ENCODE peak calls at places on chromosomes 1 and 21, in nine cellular contexts. One of them, this sample, is unnamed.

GRCh38 chr1:36400825-36401601 is 3.3 kb upstream of the LSM10 start:
- DNase-seq in tibial nerve: peak
- DNase-seq in MCF 10A: no peak
- DNase-seq in BE2C: peak
- DNase-seq in CD4-positive, alpha-beta T cell: no peak
- DNase-seq in fibroblast of lung: no peak
- DNase-seq in psoas muscle: peak
- DNase-seq in GM13976: peak
- DNase-seq in MM.1S: peak
- DNase-seq in this sample: peak

GRCh38 chr1:152188673-152189591 is 29.9 kb upstream of the RPTN start:
- DNase-seq in fibroblast of lung: peak
- DNase-seq in MCF 10A: peak
- DNase-seq in GM13976: peak
- DNase-seq in tibial nerve: peak
- DNase-seq in BE2C: peak
- DNase-seq in CD4-positive, alpha-beta T cell: peak
- DNase-seq in psoas muscle: peak
- DNase-seq in MM.1S: peak
- DNase-seq in this sample: peak

GRCh38 chr1:5370321-5370720 is 621.9 kb downstream of the NPHP4 start:
- DNase-seq in BE2C: no peak
- DNase-seq in MM.1S: no peak
- DNase-seq in CD4-positive, alpha-beta T cell: no peak
- DNase-seq in tibial nerve: no peak
- DNase-seq in MCF 10A: peak
- DNase-seq in psoas muscle: no peak
- DNase-seq in fibroblast of lung: no peak
- DNase-seq in GM13976: no peak
- DNase-seq in this sample: no peak

GRCh38 chr1:78419309-78419708 is 71.5 kb upstream of the PTGFR start:
- DNase-seq in BE2C: no peak
- DNase-seq in tibial nerve: no peak
- DNase-seq in MM.1S: peak
- DNase-seq in psoas muscle: no peak
- DNase-seq in GM13976: no peak
- DNase-seq in CD4-positive, alpha-beta T cell: no peak
- DNase-seq in MCF 10A: peak
- DNase-seq in fibroblast of lung: peak
- DNase-seq in this sample: no peak

GRCh38 chr1:203835476-203835875 is 25.9 kb upstream of the SNRPE start:
- DNase-seq in psoas muscle: no peak
- DNase-seq in GM13976: no peak
- DNase-seq in CD4-positive, alpha-beta T cell: no peak
- DNase-seq in tibial nerve: no peak
- DNase-seq in fibroblast of lung: no peak
- DNase-seq in MM.1S: no peak
- DNase-seq in MCF 10A: no peak
- DNase-seq in BE2C: no peak
- DNase-seq in this sample: no peak

GRCh38 chr21:31493350-31493880 is 149.4 kb upstream of the TIAM1 start:
- DNase-seq in fibroblast of lung: no peak
- DNase-seq in psoas muscle: no peak
- DNase-seq in MM.1S: no peak
- DNase-seq in GM13976: no peak
- DNase-seq in MCF 10A: no peak
- DNase-seq in tibial nerve: no peak
- DNase-seq in CD4-positive, alpha-beta T cell: no peak
- DNase-seq in BE2C: no peak
- DNase-seq in this sample: no peak

GRCh38 chr1:206048582-206048981 is 4.4 kb upstream of the RHEX start:
- DNase-seq in MCF 10A: no peak
- DNase-seq in MM.1S: no peak
- DNase-seq in CD4-positive, alpha-beta T cell: no peak
- DNase-seq in BE2C: no peak
- DNase-seq in tibial nerve: no peak
- DNase-seq in psoas muscle: no peak
- DNase-seq in GM13976: no peak
- DNase-seq in fibroblast of lung: no peak
- DNase-seq in this sample: no peak

GRCh38 chr1:16606106-16606505 is 7.3 kb downstream of the NBPF1 start:
- DNase-seq in tibial nerve: no peak
- DNase-seq in MCF 10A: no peak
- DNase-seq in psoas muscle: no peak
- DNase-seq in GM13976: no peak
- DNase-seq in CD4-positive, alpha-beta T cell: no peak
- DNase-seq in BE2C: no peak
- DNase-seq in fibroblast of lung: no peak
- DNase-seq in MM.1S: no peak
- DNase-seq in this sample: no peak

GRCh38 chr1:112955678-112956502 is at the start of gene SLC16A1:
- DNase-seq in tibial nerve: peak
- DNase-seq in MM.1S: peak
- DNase-seq in MCF 10A: peak
- DNase-seq in fibroblast of lung: peak
- DNase-seq in GM13976: peak
- DNase-seq in BE2C: peak
- DNase-seq in psoas muscle: peak
- DNase-seq in CD4-positive, alpha-beta T cell: peak
- DNase-seq in this sample: peak
- TF ChIP-seq CTCF in tibial nerve: peak
- TF ChIP-seq CTCF in MM.1S: no peak
- TF ChIP-seq CTCF in MCF 10A: peak
- TF ChIP-seq CTCF in fibroblast of lung: peak
- TF ChIP-seq CTCF in GM13976: peak
- TF ChIP-seq CTCF in BE2C: peak
- TF ChIP-seq CTCF in psoas muscle: peak
- TF ChIP-seq CTCF in CD4-positive, alpha-beta T cell: peak
- TF ChIP-seq CTCF in this sample: no peak

GRCh38 chr1:173917149-173917548 is at the start of gene SERPINC1:
- DNase-seq in CD4-positive, alpha-beta T cell: no peak
- DNase-seq in BE2C: no peak
- DNase-seq in GM13976: no peak
- DNase-seq in MM.1S: no peak
- DNase-seq in psoas muscle: no peak
- DNase-seq in MCF 10A: no peak
- DNase-seq in tibial nerve: no peak
- DNase-seq in fibroblast of lung: no peak
- DNase-seq in this sample: no peak

GRCh38 chr1:173915596-173915995 is 1.5 kb downstream of the SERPINC1 start:
- DNase-seq in MM.1S: no peak
- DNase-seq in BE2C: no peak
- DNase-seq in psoas muscle: no peak
- DNase-seq in CD4-positive, alpha-beta T cell: no peak
- DNase-seq in MCF 10A: no peak
- DNase-seq in tibial nerve: no peak
- DNase-seq in GM13976: no peak
- DNase-seq in fibroblast of lung: no peak
- DNase-seq in this sample: no peak

GRCh38 chr1:173913111-173913510 is 4.0 kb downstream of the SERPINC1 start:
- DNase-seq in MCF 10A: no peak
- DNase-seq in tibial nerve: no peak
- DNase-seq in BE2C: no peak
- DNase-seq in GM13976: no peak
- DNase-seq in MM.1S: no peak
- DNase-seq in psoas muscle: no peak
- DNase-seq in CD4-positive, alpha-beta T cell: no peak
- DNase-seq in fibroblast of lung: no peak
- DNase-seq in this sample: no peak

GRCh38 chr1:173916667-173917066 is 460 bp downstream of the SERPINC1 start:
- DNase-seq in CD4-positive, alpha-beta T cell: no peak
- DNase-seq in MM.1S: no peak
- DNase-seq in GM13976: no peak
- DNase-seq in tibial nerve: no peak
- DNase-seq in BE2C: no peak
- DNase-seq in psoas muscle: no peak
- DNase-seq in MCF 10A: no peak
- DNase-seq in fibroblast of lung: no peak
- DNase-seq in this sample: no peak

DNA sequence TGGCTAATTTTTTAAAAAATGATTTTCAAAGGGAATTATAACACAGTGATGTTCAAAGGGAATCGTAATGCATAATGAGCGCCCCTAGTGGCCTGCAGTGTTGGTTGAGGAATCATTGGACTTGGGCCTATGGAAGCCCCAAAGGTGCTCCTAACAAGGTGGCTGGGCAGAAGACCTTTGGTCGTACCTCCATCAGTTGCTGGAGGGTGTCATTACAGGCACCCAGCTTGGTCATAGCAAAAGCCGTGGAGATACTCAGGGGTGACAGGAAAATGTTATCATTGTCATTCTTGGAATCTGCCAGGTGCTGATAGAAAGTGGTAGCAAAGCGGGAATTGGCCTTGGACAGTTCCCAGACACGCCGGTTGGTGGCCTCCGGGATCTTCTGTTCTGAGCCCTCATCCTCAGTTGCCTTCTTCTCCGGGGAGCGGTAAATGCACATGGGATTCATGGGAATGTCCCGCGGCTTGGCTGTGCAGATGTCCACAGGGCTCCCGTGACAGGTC is 2.7 kb downstream of the SERPINC1 start:
- DNase-seq in MCF 10A: peak
- DNase-seq in psoas muscle: no peak
- DNase-seq in tibial nerve: no peak
- DNase-seq in GM13976: peak
- DNase-seq in MM.1S: peak
- DNase-seq in fibroblast of lung: no peak
- DNase-seq in BE2C: peak
- DNase-seq in CD4-positive, alpha-beta T cell: no peak
- DNase-seq in this sample: no peak
- TF ChIP-seq CTCF in MCF 10A: peak
- TF ChIP-seq CTCF in psoas muscle: no peak
- TF ChIP-seq CTCF in tibial nerve: peak
- TF ChIP-seq CTCF in GM13976: peak
- TF ChIP-seq CTCF in MM.1S: peak
- TF ChIP-seq CTCF in fibroblast of lung: peak
- TF ChIP-seq CTCF in BE2C: peak
- TF ChIP-seq CTCF in CD4-positive, alpha-beta T cell: peak
- TF ChIP-seq CTCF in this sample: no peak

GRCh38 chr1:90922202-90922601 is 99.6 kb downstream of the ZNF644 start:
- DNase-seq in fibroblast of lung: no peak
- DNase-seq in MCF 10A: no peak
- DNase-seq in BE2C: no peak
- DNase-seq in GM13976: no peak
- DNase-seq in tibial nerve: no peak
- DNase-seq in psoas muscle: no peak
- DNase-seq in MM.1S: no peak
- DNase-seq in CD4-positive, alpha-beta T cell: no peak
- DNase-seq in this sample: no peak

GRCh38 chr1:90924982-90925381 is 96.9 kb downstream of the ZNF644 start:
- DNase-seq in psoas muscle: no peak
- DNase-seq in fibroblast of lung: peak
- DNase-seq in MCF 10A: no peak
- DNase-seq in tibial nerve: no peak
- DNase-seq in CD4-positive, alpha-beta T cell: no peak
- DNase-seq in BE2C: no peak
- DNase-seq in GM13976: no peak
- DNase-seq in MM.1S: no peak
- DNase-seq in this sample: no peak

GRCh38 chr1:90922996-90923395 is 98.8 kb downstream of the ZNF644 start:
- DNase-seq in fibroblast of lung: no peak
- DNase-seq in psoas muscle: no peak
- DNase-seq in tibial nerve: no peak
- DNase-seq in MM.1S: no peak
- DNase-seq in BE2C: no peak
- DNase-seq in GM13976: no peak
- DNase-seq in MCF 10A: no peak
- DNase-seq in CD4-positive, alpha-beta T cell: no peak
- DNase-seq in this sample: no peak

GRCh38 chr1:90919900-90920299 is 101.9 kb downstream of the ZNF644 start:
- DNase-seq in GM13976: no peak
- DNase-seq in fibroblast of lung: peak
- DNase-seq in MCF 10A: no peak
- DNase-seq in psoas muscle: no peak
- DNase-seq in CD4-positive, alpha-beta T cell: no peak
- DNase-seq in BE2C: no peak
- DNase-seq in MM.1S: no peak
- DNase-seq in tibial nerve: no peak
- DNase-seq in this sample: no peak

DNA sequence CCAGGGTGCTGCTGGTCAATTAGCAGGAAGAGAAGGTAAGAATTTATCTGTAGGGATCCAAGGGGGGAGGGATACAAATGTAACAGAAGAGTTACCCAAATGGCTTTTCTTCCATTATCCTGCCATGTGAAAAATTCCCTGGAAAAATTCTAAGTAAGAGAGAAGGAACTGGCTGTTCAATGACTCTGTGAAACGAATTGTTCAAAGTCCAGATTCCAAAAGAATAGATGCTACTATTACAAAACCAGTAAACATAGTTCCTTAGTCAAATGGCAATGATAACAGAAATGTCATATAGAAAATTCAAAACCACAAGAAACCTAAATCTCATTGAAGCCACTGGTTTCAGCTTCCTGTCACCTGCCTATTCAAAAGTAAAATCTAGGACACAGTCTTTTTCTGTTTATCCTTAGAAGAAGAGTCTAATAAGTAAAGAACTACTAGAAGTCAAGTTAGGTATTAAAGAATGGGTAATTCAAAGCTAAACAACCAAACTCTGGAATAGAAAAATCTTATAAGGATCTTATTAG is 102.6 kb downstream of the ZNF644 start:
- DNase-seq in MCF 10A: no peak
- DNase-seq in tibial nerve: no peak
- DNase-seq in MM.1S: peak
- DNase-seq in fibroblast of lung: no peak
- DNase-seq in BE2C: no peak
- DNase-seq in psoas muscle: no peak
- DNase-seq in CD4-positive, alpha-beta T cell: no peak
- DNase-seq in GM13976: no peak
- DNase-seq in this sample: no peak
- TF ChIP-seq CTCF in MCF 10A: no peak
- TF ChIP-seq CTCF in tibial nerve: no peak
- TF ChIP-seq CTCF in MM.1S: no peak
- TF ChIP-seq CTCF in fibroblast of lung: no peak
- TF ChIP-seq CTCF in BE2C: no peak
- TF ChIP-seq CTCF in psoas muscle: no peak
- TF ChIP-seq CTCF in CD4-positive, alpha-beta T cell: no peak
- TF ChIP-seq CTCF in GM13976: no peak
- TF ChIP-seq CTCF in this sample: no peak

DNA sequence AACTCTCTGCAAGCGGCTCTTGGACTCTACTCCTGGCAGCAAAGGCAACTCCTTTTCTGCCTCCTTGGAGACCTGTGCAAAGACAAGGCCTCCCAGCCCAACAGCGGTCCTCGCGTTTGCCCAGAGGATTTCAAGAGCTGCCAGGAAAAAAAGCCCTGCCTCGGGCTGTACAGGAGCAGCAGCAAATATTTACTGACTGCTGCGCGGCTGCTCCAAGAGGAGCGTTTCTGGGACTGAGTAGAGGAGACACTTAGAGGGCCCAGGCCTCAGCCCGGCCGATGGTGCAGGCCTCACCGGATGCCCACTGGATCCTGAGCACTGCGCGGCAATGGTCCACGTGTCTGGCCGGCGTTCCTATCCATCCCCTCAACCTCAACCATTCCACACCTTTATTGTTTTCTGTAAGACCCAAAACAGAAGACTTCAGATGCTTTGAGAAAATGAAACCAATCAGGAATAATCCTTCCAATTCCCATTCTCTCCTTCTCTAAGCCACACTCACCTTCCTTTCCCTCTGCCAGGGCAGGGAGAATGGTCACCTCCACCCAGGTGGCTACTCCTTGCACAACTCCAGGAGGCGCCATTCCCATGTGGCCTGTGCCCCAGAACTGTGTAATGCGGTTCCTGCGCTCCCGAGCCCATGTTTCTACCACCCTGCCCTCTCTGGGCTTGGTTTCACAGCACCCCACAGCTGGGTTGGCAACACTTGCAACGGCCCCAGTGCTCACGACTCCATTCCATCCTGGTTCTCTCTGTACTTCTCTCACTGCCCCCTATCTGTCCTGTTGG is 215.8 kb downstream of the TRABD2B start:
- DNase-seq in MM.1S: no peak
- DNase-seq in GM13976: no peak
- DNase-seq in fibroblast of lung: no peak
- DNase-seq in psoas muscle: no peak
- DNase-seq in tibial nerve: no peak
- DNase-seq in MCF 10A: no peak
- DNase-seq in BE2C: no peak
- DNase-seq in CD4-positive, alpha-beta T cell: no peak
- DNase-seq in this sample: no peak
- TF ChIP-seq CTCF in MM.1S: no peak
- TF ChIP-seq CTCF in GM13976: no peak
- TF ChIP-seq CTCF in fibroblast of lung: no peak
- TF ChIP-seq CTCF in psoas muscle: no peak
- TF ChIP-seq CTCF in tibial nerve: no peak
- TF ChIP-seq CTCF in MCF 10A: no peak
- TF ChIP-seq CTCF in BE2C: no peak
- TF ChIP-seq CTCF in CD4-positive, alpha-beta T cell: no peak
- TF ChIP-seq CTCF in this sample: no peak

This sample was measured in tibial artery.